ENCODE peak calls at places on chromosomes 11 and 22, in five cellular contexts. F is thyroid gland, P is A549, J is K562, N is suprapubic skin. C is an unnamed sample. For H3K4me1, the result is how much of the 10 kb centered on the place peaks cover.

GRCh38 chr22:31489632-31490495 is at the start of gene EIF4ENIF1:
- DNase-seq in F (peak), P (peak), N (peak), J (peak), C (peak)

GRCh38 chr11:57321996-57322880 is 2.5 kb downstream of the TNKS1BP1 start:
- DNase-seq in J (peak), P (peak), N (peak), F (peak), C (peak)

GRCh38 chr11:122126024-122126678 is 10.1 kb upstream of the BLID start:
- DNase-seq in N (no peak), P (no peak), J (no peak), F (no peak), C (no peak)

GRCh38 chr11:5808500-5809121 is at the start of gene OR52N2:
- DNase-seq in P (peak), F (peak), N (peak), J (peak), C (peak)

GRCh38 chr11:3782963-3783362 is 14.4 kb downstream of the NUP98 start:
- DNase-seq in J (no peak), F (no peak), P (no peak), N (no peak), C (no peak)

GRCh38 chr11:119237515-119237914 is 31.4 kb downstream of the CBL start:
- DNase-seq in N (no peak), F (no peak), P (no peak), J (no peak), C (no peak)

GRCh38 chr11:13119928-13120520 is 110.9 kb downstream of the RASSF10 start:
- DNase-seq in N (no peak), J (no peak), P (no peak), F (no peak), C (no peak)

GRCh38 chr11:75490221-75491181 is 35.2 kb downstream of the GDPD5 start:
- DNase-seq in P (no peak), N (no peak), J (no peak), F (no peak), C (no peak)

GRCh38 chr11:47550288-47551052 is 2.5 kb downstream of the CELF1 start:
- DNase-seq in F (no peak), N (no peak), P (no peak), J (no peak), C (no peak)
- H3K4me1 ChIP-seq in F (under half), N (half or more), P (under half), J (under half), C (under half)

DNA sequence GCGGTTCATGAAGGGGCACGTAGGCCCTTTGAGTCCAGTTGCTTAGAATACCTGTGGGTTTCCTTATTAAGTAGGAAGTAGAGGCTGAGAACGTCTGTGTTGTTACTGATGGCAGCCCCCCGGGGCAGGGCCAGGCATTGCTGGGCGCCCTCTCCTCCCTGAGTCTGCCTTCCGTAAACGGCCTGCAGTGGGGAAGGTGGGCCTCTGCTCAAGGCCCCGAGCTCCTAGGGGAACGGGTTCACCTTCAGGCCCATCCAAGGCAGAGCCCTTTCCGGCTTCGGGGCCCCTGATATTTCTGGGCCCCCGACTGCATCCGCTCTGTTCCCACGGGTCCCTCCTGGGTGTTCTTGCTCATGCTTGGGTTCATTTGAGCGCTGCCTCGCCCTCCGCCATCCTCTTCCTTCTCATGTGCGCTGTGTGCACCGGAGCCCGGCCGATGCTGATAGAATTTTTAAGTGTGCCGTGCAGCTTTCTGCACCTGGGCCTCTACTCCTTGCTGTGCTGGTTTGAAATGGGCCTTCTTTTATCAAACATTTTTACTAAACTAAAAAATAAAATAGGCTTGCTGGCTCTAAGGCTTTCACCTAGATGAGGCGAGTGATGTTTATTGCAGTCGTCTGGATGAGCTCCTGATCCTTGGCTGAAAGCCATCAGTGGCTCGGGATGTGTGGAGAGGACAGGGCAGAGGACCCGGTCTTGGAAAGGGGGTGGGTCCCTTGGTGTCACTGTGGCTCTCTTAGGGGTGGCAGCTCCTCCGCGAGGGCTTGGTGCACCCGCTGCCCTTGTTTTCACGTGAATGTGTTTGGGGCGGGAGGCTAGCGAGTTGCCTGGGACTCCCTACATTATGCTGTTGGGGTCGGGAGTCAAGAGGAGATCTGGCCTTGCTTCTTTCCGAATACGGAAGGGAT is 12.3 kb downstream of the TBC1D22A start:
- DNase-seq in F (no peak), J (no peak), N (peak), P (no peak), C (no peak)
- TF ChIP-seq POLR2A in F (no peak), J (no peak), N (no peak), P (no peak), C (no peak)

DNA sequence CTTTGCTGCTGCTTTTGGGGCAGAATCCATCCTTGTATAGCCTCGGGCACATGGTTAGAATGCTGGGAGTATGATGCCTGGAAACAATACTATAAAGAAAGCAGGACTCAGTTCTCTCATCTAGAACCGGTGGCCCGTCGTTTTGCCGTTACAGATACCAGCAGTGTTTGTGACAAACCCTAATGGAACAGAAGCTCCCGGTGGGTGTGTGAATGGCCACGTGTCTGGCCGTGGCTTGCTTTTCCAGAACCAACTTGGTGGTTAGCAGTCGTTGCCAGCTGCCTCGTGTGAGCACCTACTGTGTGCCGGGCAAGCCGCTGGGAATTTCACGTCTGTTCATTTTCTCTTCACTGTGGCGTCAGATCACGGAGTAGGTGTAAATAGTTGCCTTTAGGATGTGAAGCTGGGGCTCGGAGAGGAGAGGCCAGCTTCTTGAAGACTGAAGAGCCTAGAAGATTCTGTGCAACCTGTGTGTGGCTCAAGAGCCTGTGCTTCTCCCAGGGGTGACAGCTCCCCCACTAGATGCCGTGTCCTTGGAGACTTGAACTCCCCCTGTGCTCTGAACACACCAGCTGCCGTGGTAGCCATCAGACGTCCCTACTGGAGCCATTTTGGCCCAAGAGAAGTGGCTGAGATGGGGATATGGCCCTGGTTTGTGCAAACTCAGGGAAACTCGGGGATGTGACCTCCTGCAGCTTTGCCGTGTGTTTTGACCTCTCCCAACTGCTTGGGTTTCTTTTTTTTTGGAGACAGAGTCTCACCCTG is 57.5 kb upstream of the PPARA start:
- DNase-seq in F (no peak), J (no peak), P (no peak), N (no peak), C (no peak)
- H3K27ac ChIP-seq in F (peak), J (no peak), P (peak), N (peak), C (peak)

DNA sequence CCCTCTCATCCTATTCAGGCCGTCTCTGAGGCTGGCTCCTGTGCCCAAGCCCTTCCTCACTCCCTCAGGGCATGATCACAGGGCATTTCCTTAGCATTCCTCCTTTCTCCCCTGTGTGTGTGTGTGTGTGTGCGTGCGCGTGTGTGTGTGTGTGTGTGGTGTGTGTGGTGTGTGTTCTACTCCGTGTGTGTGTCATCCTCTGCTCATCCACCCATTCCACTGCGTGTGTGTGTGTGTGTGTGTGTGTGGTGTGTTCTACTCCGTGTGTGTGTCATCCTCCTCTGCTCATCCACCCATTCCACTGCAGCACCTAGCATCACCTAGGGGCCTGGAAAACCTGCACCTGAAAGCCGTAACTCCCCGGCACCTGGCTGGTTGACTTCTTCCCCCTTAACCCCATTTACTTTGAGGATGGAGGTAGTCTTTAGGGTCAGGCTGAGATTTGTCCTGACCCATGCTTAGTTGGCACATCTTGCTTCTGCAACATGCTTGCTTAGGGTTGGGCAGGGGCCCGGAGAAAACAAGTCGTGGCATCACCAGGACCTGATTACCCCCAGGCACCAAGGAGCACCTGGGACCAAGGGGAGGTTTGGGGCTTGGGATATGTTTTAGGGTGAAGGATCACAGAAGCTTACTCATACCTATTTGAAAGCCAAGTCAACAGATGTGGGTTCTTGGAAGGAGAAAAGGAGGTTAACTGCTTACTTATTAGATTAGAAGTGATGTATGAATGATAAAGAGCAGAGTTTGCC is 18.8 kb downstream of the TIMP3 start:
- DNase-seq in P (no peak), J (no peak), N (peak), F (no peak), C (no peak)
- H3K4me1 ChIP-seq in P (under half), J (under half), N (half or more), F (half or more), C (under half)

GRCh38 chr22:29768052-29768680 is 997 bp downstream of the UQCR10 start:
- DNase-seq in P (no peak), F (no peak), N (no peak), J (no peak), C (no peak)

GRCh38 chr22:29765905-29766631 is 739 bp downstream of the ZMAT5 start:
- DNase-seq in J (peak), F (peak), N (no peak), P (no peak), C (peak)

GRCh38 chr22:29766632-29767288 is at the start of gene ZMAT5:
- DNase-seq in F (peak), J (peak), N (peak), P (peak), C (peak)

GRCh38 chr22:29769723-29770321 is 2.7 kb downstream of the UQCR10 start:
- DNase-seq in F (no peak), J (no peak), P (no peak), N (no peak), C (no peak)

DNA sequence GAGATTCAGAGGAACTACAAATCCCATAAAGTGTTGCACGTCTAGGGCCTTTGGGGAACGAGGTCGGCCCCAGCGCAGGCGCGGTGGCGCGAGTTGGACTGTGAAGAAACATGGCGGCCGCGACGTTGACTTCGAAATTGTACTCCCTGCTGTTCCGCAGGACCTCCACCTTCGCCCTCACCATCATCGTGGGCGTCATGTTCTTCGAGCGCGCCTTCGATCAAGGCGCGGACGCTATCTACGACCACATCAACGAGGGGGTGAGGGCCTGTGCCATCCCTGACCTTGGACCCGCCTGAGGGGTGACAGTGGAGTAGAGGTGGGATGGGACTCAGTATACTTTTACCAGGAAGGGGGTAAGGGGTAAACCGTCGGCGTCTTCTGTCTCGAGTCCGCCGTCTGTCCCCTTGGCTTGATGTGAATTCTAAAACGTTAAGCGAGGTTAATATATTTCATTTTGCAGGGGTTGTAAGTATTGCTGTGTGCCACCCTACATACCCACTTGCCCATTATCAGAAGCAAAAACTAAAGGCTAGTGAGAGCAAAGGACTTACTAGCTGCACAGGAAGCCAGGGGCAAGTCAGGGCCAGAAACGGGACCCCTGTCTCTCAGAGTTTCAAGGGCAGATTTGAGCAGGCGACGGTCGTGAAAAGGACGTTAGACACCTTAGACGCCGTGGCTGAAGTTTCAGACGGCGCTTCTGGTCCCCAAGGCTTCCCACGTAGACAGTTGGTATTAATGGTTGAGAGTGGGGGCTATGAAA is at the start of gene UQCR10:
- DNase-seq in P (peak), J (peak), F (peak), N (peak), C (peak)
- TF ChIP-seq POLR2A in P (peak), J (peak), F (no peak), N (no peak), C (no peak)

GRCh38 chr11:10309163-10310093 is 4.6 kb downstream of the ADM start:
- DNase-seq in J (peak), F (peak), N (peak), P (peak), C (peak)

GRCh38 chr11:10308208-10308954 is 3.5 kb downstream of the ADM start:
- DNase-seq in F (no peak), P (no peak), N (no peak), J (no peak), C (no peak)

GRCh38 chr11:10305964-10306918 is 1.4 kb downstream of the ADM start:
- DNase-seq in J (peak), F (peak), P (peak), N (peak), C (no peak)

GRCh38 chr11:10307022-10307410 is 2.1 kb downstream of the ADM start:
- DNase-seq in N (no peak), P (peak), F (no peak), J (no peak), C (no peak)

DNA sequence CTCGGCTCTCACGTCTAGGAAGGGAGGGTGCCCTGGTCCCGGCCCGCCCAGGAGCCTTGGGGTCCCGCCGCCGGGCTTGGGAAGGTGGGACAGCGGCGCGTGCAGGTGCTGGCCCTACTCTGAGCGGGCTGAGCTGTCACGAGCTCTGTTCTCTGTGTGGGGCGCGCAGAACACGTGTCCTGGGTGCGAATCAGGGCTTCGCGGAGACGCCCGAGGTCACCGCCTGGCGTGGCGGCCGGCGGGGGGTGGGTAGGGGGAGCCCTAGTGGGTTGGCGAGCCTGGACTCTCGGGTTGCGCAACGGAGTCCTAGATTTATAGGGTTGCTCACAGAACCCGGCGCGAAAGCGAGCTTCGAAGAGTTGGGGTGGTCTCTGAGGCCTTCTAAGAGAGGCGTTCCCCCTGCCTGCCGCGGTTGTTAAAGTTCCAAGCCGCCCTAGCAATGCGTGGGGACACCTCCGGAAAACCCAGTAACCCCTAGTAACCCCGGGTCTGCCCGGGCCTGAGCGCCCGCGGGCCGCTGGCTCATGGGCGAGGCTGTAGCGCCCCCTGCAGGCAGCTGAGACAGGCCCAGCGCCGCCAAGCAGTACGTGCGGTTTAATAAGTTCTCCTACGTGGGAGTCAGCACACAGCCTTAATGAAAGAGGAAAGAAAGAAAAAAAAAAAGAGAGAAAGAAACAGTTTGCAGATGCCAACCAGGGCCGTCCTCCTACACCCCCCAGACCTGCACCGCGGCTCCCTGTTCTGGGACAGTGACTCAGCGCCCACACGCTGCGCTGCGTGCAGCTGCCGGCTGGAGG is 2.7 kb downstream of the ADM start:
- DNase-seq in J (peak), F (peak), P (peak), N (peak), C (peak)
- H3K27ac ChIP-seq in J (no peak), F (peak), P (peak), N (peak), C (peak)

DNA sequence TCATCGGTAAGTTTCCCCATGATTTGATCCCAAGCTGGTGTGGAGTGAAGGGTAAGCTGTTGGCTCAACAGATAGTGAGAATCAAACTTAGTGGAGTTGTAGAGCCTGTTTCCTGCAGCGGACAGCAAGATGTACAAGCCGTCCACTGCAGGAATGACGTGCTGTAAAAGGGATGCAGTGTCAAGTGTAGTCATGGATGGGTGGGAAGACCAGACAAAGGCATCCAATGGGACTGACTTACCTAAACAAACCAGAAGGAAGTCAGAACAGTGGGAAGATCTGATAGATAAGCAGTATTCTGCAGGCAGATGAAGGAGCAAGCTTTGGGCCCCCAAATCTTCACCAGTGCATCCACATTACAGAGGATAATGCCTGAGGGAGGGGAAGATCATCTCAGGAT is 8.8 kb downstream of the ZBTB16 start:
- DNase-seq in P (no peak), F (no peak), J (no peak), N (no peak), C (no peak)
- H3K4me1 ChIP-seq in P (under half), F (half or more), J (under half), N (half or more), C (under half)

DNA sequence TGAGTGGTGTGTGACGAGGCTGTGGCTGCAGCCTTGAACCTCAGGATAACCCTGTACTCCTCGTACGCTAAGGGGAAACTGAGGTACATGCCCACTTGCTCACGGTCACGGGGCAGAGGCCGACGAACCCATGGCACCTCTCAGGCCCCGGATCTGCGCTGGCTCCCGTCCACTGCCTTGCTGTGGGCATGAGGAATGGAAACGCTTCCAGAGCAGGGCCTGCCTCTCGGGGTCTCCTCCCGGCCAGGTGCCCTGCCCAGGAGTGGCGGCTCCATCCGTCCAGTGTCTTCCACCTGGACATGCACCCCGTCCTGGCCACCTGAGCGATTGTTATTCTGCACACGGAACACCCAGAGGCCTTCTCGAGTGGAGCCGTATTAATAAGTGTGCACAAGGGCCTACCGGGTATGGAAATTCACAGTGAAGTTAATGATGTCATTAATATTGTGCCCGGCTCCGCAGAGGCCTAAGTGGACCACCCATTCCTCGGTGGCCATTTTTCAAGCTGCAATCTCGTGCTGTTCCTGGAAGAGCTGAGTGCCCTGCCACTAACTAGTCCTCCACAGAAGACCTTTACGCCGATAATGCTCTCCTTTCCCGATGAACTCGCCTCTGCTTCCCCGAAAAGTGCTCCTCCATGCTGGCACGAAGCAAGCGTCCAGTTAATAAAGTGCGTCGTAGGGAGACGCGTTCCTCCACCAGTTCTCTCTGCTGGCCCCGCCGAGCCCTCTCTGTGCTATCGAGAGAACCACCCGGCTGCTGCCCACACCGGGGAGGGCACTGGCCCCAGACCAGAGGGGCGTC is 927.9 kb downstream of the BRD1 start:
- DNase-seq in J (no peak), P (no peak), N (no peak), F (no peak), C (no peak)
- TF ChIP-seq POLR2A in J (no peak), P (no peak), N (no peak), F (no peak), C (no peak)